ENCODE peak calls at places on chromosomes 6 and 20, in six cellular contexts. N, K, W, A, Y and Z are unnamed samples.

GRCh38 chr20:40945754-40946451 is 82.7 kb upstream of the TOP1 start:
- DNase-seq in N (peak), K (peak), W (peak), A (peak), Y (peak), Z (peak)

GRCh38 chr6:150279533-150279932 is 89.3 kb upstream of the IYD start:
- DNase-seq in N (no peak), K (no peak), W (no peak), A (no peak), Y (no peak), Z (no peak)

GRCh38 chr20:48720256-48721020 is 107.4 kb downstream of the PREX1 start:
- DNase-seq in N (no peak), K (no peak), W (no peak), A (no peak), Y (no peak), Z (no peak)

GRCh38 chr20:11047559-11047958 is 373.8 kb upstream of the JAG1 start:
- DNase-seq in N (no peak), K (no peak), W (no peak), A (no peak), Y (no peak), Z (no peak)

GRCh38 chr20:48722737-48723191 is 105.0 kb downstream of the PREX1 start:
- DNase-seq in N (no peak), K (no peak), W (no peak), A (peak), Y (peak), Z (no peak)

GRCh38 chr6:73418081-73418741 is 23.6 kb downstream of the DDX43 start:
- DNase-seq in N (peak), K (no peak), W (no peak), A (peak), Y (no peak), Z (no peak)

GRCh38 chr6:1499798-1500197 is 109.9 kb upstream of the FOXC1 start:
- DNase-seq in N (no peak), K (no peak), W (no peak), A (no peak), Y (no peak), Z (no peak)

GRCh38 chr6:149015224-149015876 is 268.5 kb downstream of the UST start:
- DNase-seq in N (peak), K (no peak), W (no peak), A (peak), Y (no peak), Z (no peak)

GRCh38 chr20:1427457-1428054 is 34.7 kb upstream of the FKBP1A start:
- DNase-seq in N (peak), K (peak), W (peak), A (peak), Y (no peak), Z (peak)

GRCh38 chr6:27847706-27848105 is 64.5 kb downstream of the OR2B2 start:
- DNase-seq in N (peak), K (no peak), W (no peak), A (no peak), Y (no peak), Z (no peak)

GRCh38 chr6:41488392-41489129 is 57.6 kb upstream of the FOXP4 start:
- DNase-seq in N (peak), K (peak), W (peak), A (peak), Y (no peak), Z (peak)

GRCh38 chr20:57003012-57003411 is 263.4 kb downstream of the BMP7 start:
- DNase-seq in N (no peak), K (no peak), W (no peak), A (no peak), Y (peak), Z (no peak)
- H2AFZ ChIP-seq in N (peak), K (no peak), W (no peak), A (no peak), Y (peak), Z (no peak)

DNA sequence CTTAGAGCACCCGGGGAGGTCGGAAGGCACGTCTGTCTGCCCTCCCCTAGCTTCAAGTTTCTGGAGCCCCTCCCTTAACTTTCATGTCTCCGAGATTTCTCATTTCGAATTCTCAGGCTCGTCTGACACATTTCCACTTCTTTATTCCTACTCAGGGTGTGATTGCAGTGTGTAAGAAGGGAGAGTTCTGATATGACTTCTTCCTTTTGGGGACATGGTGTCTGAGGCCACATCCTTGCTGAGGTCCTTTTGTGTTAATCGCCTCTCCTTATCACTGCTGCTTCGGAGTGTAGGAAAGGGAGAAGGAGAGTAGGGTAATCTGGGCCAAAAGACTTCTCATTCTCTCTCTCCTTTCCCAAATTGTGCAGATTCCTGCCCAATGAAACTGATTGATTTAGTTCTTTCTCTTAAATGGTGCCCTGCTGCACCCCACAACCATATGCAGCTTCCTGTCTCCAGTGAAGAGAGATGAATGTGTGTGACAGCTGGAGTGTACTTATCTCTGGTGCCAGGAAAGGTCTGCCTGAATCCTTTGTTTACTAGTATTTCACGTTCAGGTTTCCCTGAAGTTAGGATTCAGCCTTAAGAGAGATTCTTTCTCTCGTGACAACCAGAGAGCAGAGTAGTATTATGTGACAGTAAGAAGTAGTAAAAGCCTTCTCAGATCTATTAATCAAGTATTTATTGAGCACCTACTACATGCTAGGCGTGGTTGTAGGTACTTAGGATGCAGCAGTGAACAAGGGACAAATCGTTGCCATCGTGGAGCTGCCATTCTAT is 735 bp downstream of the KIFC1 start:
- DNase-seq in N (peak), K (no peak), W (no peak), A (peak), Y (peak), Z (no peak)
- H3K4ac ChIP-seq in N (peak), K (no peak), W (peak), A (no peak), Y (peak), Z (no peak)

GRCh38 chr20:3158968-3159431 is 665 bp downstream of the FASTKD5 start:
- DNase-seq in N (peak), K (no peak), W (no peak), A (peak), Y (peak), Z (no peak)
- H2AK5ac ChIP-seq in N (peak), K (no peak), W (no peak), A (no peak), Y (peak), Z (no peak)

GRCh38 chr20:50270569-50270968 is 79.9 kb downstream of the CEBPB start:
- DNase-seq in N (no peak), K (no peak), W (no peak), A (no peak), Y (peak), Z (no peak)
- H2AFZ ChIP-seq in N (no peak), K (no peak), W (no peak), A (no peak), Y (no peak), Z (no peak)

DNA sequence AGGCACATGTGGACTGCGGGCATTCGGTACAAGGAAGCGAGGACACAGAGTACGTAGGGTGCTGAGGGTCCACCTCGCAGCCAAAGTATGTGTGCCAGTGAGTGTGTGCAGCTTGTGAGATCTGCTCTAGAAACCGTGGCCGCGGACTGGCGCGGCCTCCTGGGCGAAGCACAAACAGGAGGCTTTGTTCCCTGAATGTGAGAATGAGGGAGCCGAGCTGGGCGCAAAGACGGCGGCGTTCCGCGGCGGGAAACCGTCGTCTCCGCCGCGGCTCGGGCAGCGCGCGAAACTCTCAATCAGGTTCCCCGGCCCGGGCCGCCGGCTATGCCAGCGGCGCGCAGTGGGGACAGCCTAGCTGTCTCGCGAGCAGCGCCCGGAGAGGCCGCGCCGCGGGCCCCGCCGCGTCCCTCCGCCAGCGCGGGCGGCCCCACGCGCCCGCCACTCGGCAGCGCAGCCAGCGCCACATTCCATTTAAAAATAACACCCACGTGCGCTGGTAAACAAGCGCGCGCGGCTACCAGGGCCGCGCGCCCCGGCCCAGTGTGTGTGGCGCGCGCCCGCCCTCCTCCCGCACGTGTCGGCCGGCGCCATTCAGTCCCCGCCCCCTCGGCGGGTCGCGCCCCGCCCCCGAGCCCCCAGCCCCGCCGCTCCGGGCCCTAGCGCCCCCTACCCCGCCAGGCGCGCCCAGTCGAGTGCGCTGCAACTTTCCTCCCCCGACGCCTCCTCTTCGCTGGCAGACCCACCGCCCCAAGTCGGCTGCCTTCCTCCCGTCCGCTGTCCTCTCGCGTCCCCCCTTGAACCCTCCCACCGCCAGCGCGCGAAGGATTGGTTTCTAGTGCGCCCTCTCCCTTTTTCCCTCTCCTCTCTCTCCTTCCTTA is 3.0 kb upstream of the FOXO3 start:
- DNase-seq in N (peak), K (peak), W (peak), A (peak), Y (peak), Z (peak)
- H3K4ac ChIP-seq in N (peak), K (no peak), W (peak), A (peak), Y (peak), Z (no peak)

GRCh38 chr20:51372966-51373365 is 169.6 kb downstream of the NFATC2 start:
- DNase-seq in N (no peak), K (no peak), W (no peak), A (no peak), Y (no peak), Z (no peak)
- H2AK5ac ChIP-seq in N (no peak), K (no peak), W (no peak), A (no peak), Y (no peak), Z (no peak)